ENCODE peak calls at places on chromosomes 5 and 9, in five cellular contexts. C is HuH-7.5, F is stomach, H is uterus, I is EL. X is an unnamed sample.

GRCh38 chr5:73007051-73007450 is 51.2 kb downstream of the FCHO2 start:
- DNase-seq in C (no peak), F (no peak), H (no peak), I (no peak), X (no peak)

GRCh38 chr5:177312649-177313181 is 1.0 kb upstream of the MXD3 start:
- DNase-seq in C (peak), F (no peak), H (no peak), I (no peak), X (peak)

GRCh38 chr5:53071738-53072137 is 37.8 kb downstream of the MOCS2 start:
- DNase-seq in C (no peak), F (no peak), H (no peak), I (peak), X (no peak)

GRCh38 chr5:149374303-149374702 is 4.8 kb downstream of the IL17B start:
- DNase-seq in C (no peak), F (no peak), H (peak), I (no peak), X (no peak)

GRCh38 chr5:102715405-102715804 is 39.7 kb upstream of the PAM start:
- DNase-seq in C (no peak), F (no peak), H (no peak), I (peak), X (no peak)

GRCh38 chr5:160259341-160259740 is 30.0 kb downstream of the FABP6 start:
- DNase-seq in C (no peak), F (no peak), H (no peak), I (no peak), X (no peak)

GRCh38 chr9:86854898-86855523 is 92.3 kb downstream of the GAS1 start:
- DNase-seq in C (peak), F (no peak), H (peak), I (peak), X (peak)

GRCh38 chr5:15003511-15003920 is 131.9 kb upstream of the ANKH start:
- DNase-seq in C (peak), F (peak), H (peak), I (peak), X (peak)

GRCh38 chr5:115773010-115773580 is 43.4 kb downstream of the CDO1 start:
- DNase-seq in C (no peak), F (no peak), H (no peak), I (no peak), X (no peak)

GRCh38 chr5:1975898-1976765 is 93.4 kb upstream of the IRX4 start:
- DNase-seq in C (no peak), F (no peak), H (no peak), I (no peak), X (no peak)

GRCh38 chr5:9851458-9851857 is 221.3 kb upstream of the TAS2R1 start:
- DNase-seq in C (no peak), F (no peak), H (no peak), I (peak), X (no peak)

GRCh38 chr9:100774962-100775361 is 197.1 kb downstream of the CAVIN4 start:
- DNase-seq in C (no peak), F (no peak), H (no peak), I (no peak), X (no peak)

GRCh38 chr9:12819436-12820185 is 44.8 kb downstream of the LURAP1L start:
- DNase-seq in C (no peak), F (no peak), H (no peak), I (no peak), X (no peak)

GRCh38 chr5:43191740-43192557 is at the start of gene NIM1K:
- DNase-seq in C (peak), F (peak), H (peak), I (peak), X (peak)

GRCh38 chr5:98258939-98259338 is 514.5 kb upstream of the RGMB start:
- DNase-seq in C (no peak), F (no peak), H (no peak), I (no peak), X (no peak)

GRCh38 chr5:159975462-159976019 is 33.4 kb upstream of the TTC1 start:
- DNase-seq in C (no peak), F (no peak), H (no peak), I (peak), X (no peak)

GRCh38 chr5:68730220-68731010 is 363.4 kb upstream of the SLC30A5 start:
- DNase-seq in C (peak), F (no peak), H (peak), I (peak), X (peak)

GRCh38 chr9:90974643-90975245 is 173.1 kb downstream of the SYK start:
- DNase-seq in C (no peak), F (no peak), H (no peak), I (no peak), X (no peak)

GRCh38 chr9:127974002-127974768 is 6.6 kb downstream of the EEIG1 start:
- DNase-seq in C (no peak), F (no peak), H (no peak), I (no peak), X (no peak)

GRCh38 chr9:115158666-115159481 is 40.9 kb upstream of the TNC start:
- DNase-seq in C (no peak), F (no peak), H (no peak), I (peak), X (no peak)

GRCh38 chr5:131747180-131748105 is 49.4 kb downstream of the FNIP1 start:
- DNase-seq in C (no peak), F (no peak), H (no peak), I (peak), X (no peak)

GRCh38 chr9:136886610-136887597 is 588 bp downstream of the TRAF2 start:
- DNase-seq in C (peak), F (no peak), H (no peak), I (peak), X (no peak)

GRCh38 chr9:33506626-33507370 is 17.3 kb upstream of the ANKRD18B start:
- DNase-seq in C (no peak), F (no peak), H (no peak), I (peak), X (no peak)

GRCh38 chr9:1051286-1052118 is 1.3 kb downstream of the DMRT2 start:
- DNase-seq in C (no peak), F (peak), H (no peak), I (no peak), X (no peak)

GRCh38 chr9:99509900-99510299 is 287.8 kb downstream of the SEC61B start:
- DNase-seq in C (no peak), F (no peak), H (no peak), I (no peak), X (no peak)

GRCh38 chr5:127838661-127839060 is 135.5 kb downstream of the CCDC192 start:
- DNase-seq in C (no peak), F (peak), H (no peak), I (peak), X (no peak)

GRCh38 chr5:123511290-123511647 is 708 bp upstream of the CSNK1G3 start:
- DNase-seq in C (peak), F (no peak), H (no peak), I (peak), X (no peak)

GRCh38 chr5:138229387-138229786 is 16.3 kb upstream of the CDC23 start:
- DNase-seq in C (no peak), F (no peak), H (no peak), I (no peak), X (no peak)

GRCh38 chr9:23914431-23915003 is 88.5 kb upstream of the ELAVL2 start:
- DNase-seq in C (no peak), F (no peak), H (no peak), I (no peak), X (no peak)

GRCh38 chr5:149962040-149962439 is 1.5 kb downstream of the SLC26A2 start:
- DNase-seq in C (peak), F (no peak), H (no peak), I (peak), X (no peak)

GRCh38 chr5:82185842-82186241 is 92.3 kb downstream of the RPS23 start:
- DNase-seq in C (no peak), F (no peak), H (no peak), I (no peak), X (no peak)

GRCh38 chr9:88980732-88981336 is 10.4 kb upstream of the S1PR3 start:
- DNase-seq in C (no peak), F (no peak), H (no peak), I (peak), X (no peak)

GRCh38 chr5:60526336-60526875 is 173.6 kb downstream of the DEPDC1B start:
- DNase-seq in C (no peak), F (no peak), H (no peak), I (no peak), X (no peak)

GRCh38 chr5:148984333-148984732 is 78.5 kb downstream of the SH3TC2 start:
- DNase-seq in C (no peak), F (no peak), H (no peak), I (peak), X (no peak)

GRCh38 chr5:126857472-126858410 is 80.8 kb downstream of the LMNB1 start:
- DNase-seq in C (no peak), F (no peak), H (peak), I (no peak), X (no peak)

GRCh38 chr5:2591777-2592453 is 159.6 kb downstream of the IRX2 start:
- DNase-seq in C (no peak), F (no peak), H (no peak), I (no peak), X (no peak)

GRCh38 chr9:79428422-79428821 is 143.3 kb upstream of the TLE4 start:
- DNase-seq in C (no peak), F (no peak), H (no peak), I (no peak), X (no peak)